ENCODE peak calls at places on chromosomes 5 and 9, in seven cellular contexts. K is neural crest cell; U is left ventricle myocardium inferior; N is islet precursor cell; F is HCEC 1CT; E is right cardiac atrium; T is activated T-helper 9 cell treated with anti-CD3 and anti-CD28 coated beads, Interleukin-2, amount 50 U/mL, for 16 hours. X is an unnamed sample.

GRCh38 chr5:153824909-153825308 is 213.8 kb downstream of the FAM114A2 start:
- DNase-seq in T (no peak), E (no peak), K (no peak), N (peak; percentile 73), U (no peak), F (no peak), X (no peak)

GRCh38 chr5:21236896-21237830 is 1249.2 kb upstream of the CDH18 start:
- DNase-seq in N (no peak), F (peak; percentile 78), K (no peak), T (no peak), U (no peak), E (no peak), X (no peak)

GRCh38 chr9:133691191-133691590 is 47.0 kb downstream of the SARDH start:
- DNase-seq in N (no peak), E (peak; percentile 10), K (no peak), U (peak; percentile 4), F (no peak), T (no peak), X (peak; percentile 21)

GRCh38 chr5:10272053-10272869 is 22.2 kb downstream of the CCT5 start:
- DNase-seq in N (no peak), F (no peak), E (no peak), K (no peak), T (no peak), U (no peak), X (no peak)

GRCh38 chr5:150700298-150700599 is 613 bp downstream of the RBM22 start:
- DNase-seq in U (no peak), K (no peak), F (no peak), T (no peak), N (no peak), E (no peak), X (no peak)

GRCh38 chr9:72809586-72809985 is 143.3 kb downstream of the ALDH1A1 start:
- DNase-seq in F (no peak), E (no peak), N (no peak), U (no peak), K (no peak), T (no peak), X (no peak)

GRCh38 chr9:113808391-113809191 is 67.5 kb upstream of the ZNF618 start:
- DNase-seq in T (no peak), N (no peak), E (no peak), U (peak; percentile 18), F (peak; percentile 90), K (no peak), X (peak; percentile 50)

GRCh38 chr5:176529116-176529823 is 7.9 kb downstream of the RNF44 start:
- DNase-seq in E (no peak), K (no peak), T (no peak), F (no peak), N (no peak), U (no peak), X (no peak)

GRCh38 chr5:76236684-76237083 is 153.5 kb downstream of the SV2C start:
- DNase-seq in U (no peak), T (no peak), F (no peak), E (no peak), N (no peak), K (no peak), X (no peak)

GRCh38 chr5:180810210-180811011 is 7.8 kb upstream of the MGAT1 start:
- DNase-seq in T (peak; percentile 94), F (peak; percentile 93), K (peak; percentile 95), N (peak; percentile 97), E (peak; percentile 99), U (peak; percentile 97), X (peak; percentile 98)

GRCh38 chr5:101288633-101289032 is 385.6 kb upstream of the ST8SIA4 start:
- DNase-seq in U (no peak), K (no peak), N (no peak), F (no peak), T (no peak), E (no peak), X (no peak)

GRCh38 chr5:135850231-135850630 is 15.8 kb downstream of the SLC25A48 start:
- DNase-seq in T (no peak), U (no peak), F (no peak), K (no peak), N (peak; percentile 32), E (no peak), X (no peak)

GRCh38 chr9:1173211-1173610 is 123.1 kb downstream of the DMRT2 start:
- DNase-seq in U (no peak), F (no peak), K (no peak), N (no peak), E (no peak), T (no peak), X (no peak)

GRCh38 chr5:137252513-137252912 is 246.6 kb downstream of the SPOCK1 start:
- DNase-seq in E (no peak), F (peak; percentile 41), T (no peak), N (no peak), K (no peak), U (no peak), X (no peak)

GRCh38 chr5:71836084-71836483 is 117.0 kb downstream of the CARTPT start:
- DNase-seq in F (peak; percentile 48), U (no peak), K (no peak), N (no peak), E (no peak), T (no peak), X (no peak)

GRCh38 chr5:61332891-61333350 is 863 bp downstream of the ZSWIM6 start:
- DNase-seq in K (no peak), T (peak; percentile 24), E (peak; percentile 83), N (peak; percentile 73), U (peak; percentile 47), F (peak; percentile 71), X (peak; percentile 72)

X was measured in Right ventricle myocardium superior.